ENCODE peak calls at places on chromosome 21, in six cellular contexts. H is naive thymus-derived CD4-positive, alpha-beta T cell; K is D341Med; D is stimulated activated CD8-positive, alpha-beta memory T cell treated with anti-CD3 and anti-CD28 coated beads, Interleukin-12 subunit alpha, Interleukin-12 subunit beta, amount 100 ng/mL, for 4 hours; X is amniotic stem cell; Q is IMR-90. T is an unnamed sample.

GRCh38 chr21:33901421-33902288 is 13.9 kb downstream of the ATP5PO start:
- DNase-seq in X (no peak), D (no peak), Q (peak), H (no peak), K (peak), T (peak)

GRCh38 chr21:44694776-44695175 is 2.2 kb upstream of the KRTAP10-12 start:
- DNase-seq in K (no peak), H (no peak), D (no peak), Q (no peak), X (no peak), T (no peak)

GRCh38 chr21:44049182-44049581 is 37.1 kb downstream of the TRAPPC10 start:
- DNase-seq in H (no peak), D (no peak), X (no peak), K (no peak), Q (no peak), T (no peak)

GRCh38 chr21:31744162-31744800 is 12.4 kb upstream of the SCAF4 start:
- DNase-seq in D (no peak), Q (no peak), H (no peak), K (no peak), X (no peak), T (no peak)

GRCh38 chr21:31258073-31258472 is 86.0 kb downstream of the TIAM1 start:
- DNase-seq in H (no peak), Q (no peak), X (no peak), D (no peak), K (no peak), T (no peak)

GRCh38 chr21:22575165-22575584 is 1577.0 kb downstream of the NCAM2 start:
- DNase-seq in Q (no peak), X (no peak), H (peak), K (peak), D (no peak), T (no peak)

GRCh38 chr21:44774972-44775371 is 26.6 kb downstream of the UBE2G2 start:
- DNase-seq in X (no peak), D (no peak), K (no peak), Q (no peak), H (no peak), T (no peak)

GRCh38 chr21:31798842-31799691 is 67.1 kb upstream of the SCAF4 start:
- DNase-seq in K (no peak), X (no peak), D (no peak), H (no peak), Q (peak), T (no peak)

GRCh38 chr21:46148106-46148505 is 7.3 kb downstream of the FTCD start:
- DNase-seq in D (no peak), X (no peak), Q (no peak), H (no peak), K (no peak), T (no peak)

GRCh38 chr21:42568377-42568776 is 54.7 kb downstream of the SLC37A1 start:
- DNase-seq in X (no peak), D (no peak), H (no peak), Q (no peak), K (no peak), T (peak)

GRCh38 chr21:31554511-31555022 is 104.9 kb upstream of the SOD1 start:
- DNase-seq in D (no peak), X (no peak), H (no peak), Q (peak), K (no peak), T (peak)

GRCh38 chr21:36388076-36388475 is 2.9 kb downstream of the CHAF1B start:
- DNase-seq in D (no peak), H (no peak), X (no peak), Q (no peak), K (no peak), T (no peak)

GRCh38 chr21:17609681-17610080 is 3.0 kb downstream of the BTG3 start:
- DNase-seq in K (no peak), H (no peak), D (no peak), X (no peak), Q (no peak), T (no peak)

GRCh38 chr21:28099296-28099695 is 893.4 kb downstream of the LTN1 start:
- DNase-seq in Q (peak), D (no peak), H (no peak), X (no peak), K (no peak), T (no peak)

GRCh38 chr21:34994646-34995631 is 54.2 kb downstream of the RUNX1 start:
- DNase-seq in D (no peak), K (no peak), H (no peak), Q (no peak), X (no peak), T (no peak)

GRCh38 chr21:34885636-34886553 is 163.2 kb downstream of the RUNX1 start:
- DNase-seq in H (peak), Q (no peak), D (no peak), K (no peak), X (no peak), T (peak)

GRCh38 chr21:46195595-46196195 is 11.4 kb upstream of the SPATC1L start:
- DNase-seq in X (no peak), K (no peak), Q (no peak), D (no peak), H (no peak), T (no peak)

GRCh38 chr21:42319851-42320602 is 4.8 kb upstream of the TFF3 start:
- DNase-seq in H (no peak), Q (no peak), K (no peak), D (no peak), X (no peak), T (no peak)

GRCh38 chr21:46320331-46320801 is 3.3 kb downstream of the C21orf58 start:
- DNase-seq in K (no peak), Q (no peak), X (no peak), D (no peak), H (no peak), T (no peak)

GRCh38 chr21:45256912-45257672 is 30.6 kb downstream of the POFUT2 start:
- DNase-seq in X (no peak), D (no peak), Q (no peak), H (no peak), K (peak), T (no peak)

GRCh38 chr21:37348664-37349063 is 17.9 kb upstream of the DYRK1A start:
- DNase-seq in X (no peak), H (no peak), D (no peak), Q (no peak), K (no peak), T (no peak)

GRCh38 chr21:44261191-44261631 is 486 bp downstream of the DNMT3L start:
- DNase-seq in H (no peak), D (no peak), Q (no peak), X (no peak), K (peak), T (peak)

GRCh38 chr21:33943293-33943692 is 27.7 kb upstream of the ATP5PO start:
- DNase-seq in X (no peak), H (no peak), D (no peak), Q (no peak), K (peak), T (no peak)

GRCh38 chr21:19256934-19257660 is 853.5 kb upstream of the TMPRSS15 start:
- DNase-seq in Q (no peak), D (no peak), H (no peak), K (no peak), X (no peak), T (no peak)

GRCh38 chr21:32306021-32306780 is 7.5 kb downstream of the MRAP start:
- DNase-seq in X (no peak), Q (no peak), K (no peak), D (no peak), H (no peak), T (no peak)

GRCh38 chr21:40120944-40121575 is 253.8 kb downstream of the PCP4 start:
- DNase-seq in K (no peak), D (no peak), H (no peak), X (peak), Q (peak), T (no peak)

GRCh38 chr21:17352937-17353655 is 159.7 kb upstream of the CXADR start:
- DNase-seq in H (no peak), Q (no peak), K (no peak), X (no peak), D (no peak), T (no peak)

GRCh38 chr21:31710586-31710985 is 21.3 kb downstream of the SCAF4 start:
- DNase-seq in Q (peak), D (no peak), X (peak), H (no peak), K (no peak), T (peak)

GRCh38 chr21:9008636-9009035 is 1512.7 kb upstream of the TPTE start:
- DNase-seq in K (no peak), D (no peak), Q (no peak), X (no peak), H (no peak), T (no peak)

GRCh38 chr21:44449473-44450363 is 5.6 kb upstream of the LRRC3 start:
- DNase-seq in H (no peak), X (no peak), D (no peak), Q (no peak), K (no peak), T (no peak)

GRCh38 chr21:46622226-46622625 is 13.2 kb upstream of the PRMT2 start:
- DNase-seq in X (no peak), H (peak), Q (no peak), K (no peak), D (no peak), T (no peak)

GRCh38 chr21:31700040-31700439 is 31.9 kb downstream of the SCAF4 start:
- DNase-seq in Q (no peak), X (no peak), D (no peak), K (no peak), H (no peak), T (no peak)

GRCh38 chr21:42309753-42310213 is 5.4 kb downstream of the TFF3 start:
- DNase-seq in D (peak), H (peak), X (no peak), Q (peak), K (peak), T (no peak)

GRCh38 chr21:33971492-33972013 is 55.9 kb upstream of the ATP5PO start:
- DNase-seq in H (no peak), D (no peak), Q (peak), K (no peak), X (no peak), T (peak)

T was measured in SJSA1.